ENCODE peak calls at places on chromosomes 4 and X, in seven cellular contexts. One of them, this sample, is unnamed.

GRCh38 chr4:128725405-128725804 is 84.1 kb upstream of the JADE1 start:
- DNase-seq in upper lobe of right lung: no peak
- DNase-seq in RPMI8226: no peak
- DNase-seq in suprapubic skin: no peak
- DNase-seq in activated CD4-positive, alpha-beta T cell treated with anti-CD3 and anti-CD28 coated beads for 24 hours: no peak
- DNase-seq in astrocyte of the hippocampus: no peak
- DNase-seq in sciatic nerve: no peak
- DNase-seq in this sample: no peak

GRCh38 chr4:94483895-94484294 is 32.2 kb downstream of the PDLIM5 start:
- DNase-seq in upper lobe of right lung: no peak
- DNase-seq in RPMI8226: no peak
- DNase-seq in suprapubic skin: no peak
- DNase-seq in activated CD4-positive, alpha-beta T cell treated with anti-CD3 and anti-CD28 coated beads for 24 hours: no peak
- DNase-seq in astrocyte of the hippocampus: no peak
- DNase-seq in sciatic nerve: no peak
- DNase-seq in this sample: no peak

GRCh38 chr4:61200195-61200990 is at the start of gene ADGRL3:
- DNase-seq in upper lobe of right lung: no peak
- DNase-seq in RPMI8226: no peak
- DNase-seq in suprapubic skin: peak; percentile 51
- DNase-seq in activated CD4-positive, alpha-beta T cell treated with anti-CD3 and anti-CD28 coated beads for 24 hours: no peak
- DNase-seq in astrocyte of the hippocampus: peak; percentile 86
- DNase-seq in sciatic nerve: peak; percentile 71
- DNase-seq in this sample: peak; percentile 74

GRCh38 chr4:122293374-122294365 is 85.1 kb upstream of the ADAD1 start:
- DNase-seq in upper lobe of right lung: no peak
- DNase-seq in RPMI8226: no peak
- DNase-seq in suprapubic skin: peak; percentile 52
- DNase-seq in activated CD4-positive, alpha-beta T cell treated with anti-CD3 and anti-CD28 coated beads for 24 hours: no peak
- DNase-seq in astrocyte of the hippocampus: peak; percentile 19
- DNase-seq in sciatic nerve: no peak
- DNase-seq in this sample: no peak

GRCh38 chr4:98267498-98267897 is 6.3 kb downstream of the RAP1GDS1 start:
- DNase-seq in upper lobe of right lung: no peak
- DNase-seq in RPMI8226: no peak
- DNase-seq in suprapubic skin: no peak
- DNase-seq in activated CD4-positive, alpha-beta T cell treated with anti-CD3 and anti-CD28 coated beads for 24 hours: no peak
- DNase-seq in astrocyte of the hippocampus: no peak
- DNase-seq in sciatic nerve: no peak
- DNase-seq in this sample: no peak

GRCh38 chr4:5215321-5215720 is 164.0 kb downstream of the STK32B start:
- DNase-seq in upper lobe of right lung: no peak
- DNase-seq in RPMI8226: no peak
- DNase-seq in suprapubic skin: no peak
- DNase-seq in activated CD4-positive, alpha-beta T cell treated with anti-CD3 and anti-CD28 coated beads for 24 hours: no peak
- DNase-seq in astrocyte of the hippocampus: no peak
- DNase-seq in sciatic nerve: no peak
- DNase-seq in this sample: no peak

GRCh38 chrX:45980726-45981125 is 564.5 kb downstream of the ZNF674 start:
- DNase-seq in upper lobe of right lung: no peak
- DNase-seq in RPMI8226: no peak
- DNase-seq in suprapubic skin: no peak
- DNase-seq in activated CD4-positive, alpha-beta T cell treated with anti-CD3 and anti-CD28 coated beads for 24 hours: no peak
- DNase-seq in astrocyte of the hippocampus: no peak
- DNase-seq in sciatic nerve: no peak
- DNase-seq in this sample: no peak

GRCh38 chr4:44447563-44448504 is 775 bp downstream of the KCTD8 start:
- DNase-seq in upper lobe of right lung: peak; percentile 61
- DNase-seq in RPMI8226: no peak
- DNase-seq in suprapubic skin: peak; percentile 59
- DNase-seq in activated CD4-positive, alpha-beta T cell treated with anti-CD3 and anti-CD28 coated beads for 24 hours: no peak
- DNase-seq in astrocyte of the hippocampus: peak; percentile 47
- DNase-seq in sciatic nerve: peak; percentile 60
- DNase-seq in this sample: peak; percentile 25

GRCh38 chrX:105190252-105190853 is 30.1 kb downstream of the TEX13A start:
- DNase-seq in upper lobe of right lung: no peak
- DNase-seq in RPMI8226: peak; percentile 27
- DNase-seq in suprapubic skin: no peak
- DNase-seq in activated CD4-positive, alpha-beta T cell treated with anti-CD3 and anti-CD28 coated beads for 24 hours: peak; percentile 19
- DNase-seq in astrocyte of the hippocampus: peak; percentile 46
- DNase-seq in sciatic nerve: no peak
- DNase-seq in this sample: no peak

GRCh38 chr4:19748470-19748869 is 503.2 kb upstream of the SLIT2 start:
- DNase-seq in upper lobe of right lung: no peak
- DNase-seq in RPMI8226: no peak
- DNase-seq in suprapubic skin: peak; percentile 69
- DNase-seq in activated CD4-positive, alpha-beta T cell treated with anti-CD3 and anti-CD28 coated beads for 24 hours: no peak
- DNase-seq in astrocyte of the hippocampus: peak; percentile 27
- DNase-seq in sciatic nerve: peak; percentile 63
- DNase-seq in this sample: no peak

GRCh38 chrX:57752866-57753265 is 72.8 kb upstream of the NLRP2B start:
- DNase-seq in upper lobe of right lung: no peak
- DNase-seq in RPMI8226: peak; percentile 6
- DNase-seq in suprapubic skin: no peak
- DNase-seq in activated CD4-positive, alpha-beta T cell treated with anti-CD3 and anti-CD28 coated beads for 24 hours: no peak
- DNase-seq in astrocyte of the hippocampus: no peak
- DNase-seq in sciatic nerve: no peak
- DNase-seq in this sample: no peak

GRCh38 chrX:11787564-11787963 is 29.5 kb downstream of the MSL3 start:
- DNase-seq in upper lobe of right lung: peak; percentile 69
- DNase-seq in RPMI8226: no peak
- DNase-seq in suprapubic skin: peak; percentile 65
- DNase-seq in activated CD4-positive, alpha-beta T cell treated with anti-CD3 and anti-CD28 coated beads for 24 hours: peak; percentile 70
- DNase-seq in astrocyte of the hippocampus: peak; percentile 74
- DNase-seq in sciatic nerve: peak; percentile 86
- DNase-seq in this sample: no peak

GRCh38 chr4:120771907-120772306 is 150.6 kb downstream of the PRDM5 start:
- DNase-seq in upper lobe of right lung: no peak
- DNase-seq in RPMI8226: no peak
- DNase-seq in suprapubic skin: no peak
- DNase-seq in activated CD4-positive, alpha-beta T cell treated with anti-CD3 and anti-CD28 coated beads for 24 hours: no peak
- DNase-seq in astrocyte of the hippocampus: no peak
- DNase-seq in sciatic nerve: no peak
- DNase-seq in this sample: no peak

This sample was measured in mesothelial cell of epicardium.